ENCODE peak calls at places on chromosomes 11 and 22, in seven cellular contexts. W is GM12865, U is NCI-H460, A is psoas muscle, S is NAMALWA, F is Ammon's horn, P is choroid plexus epithelial cell. H is an unnamed sample.

GRCh38 chr11:74035264-74035663 is 26.4 kb upstream of the UCP3 start:
- DNase-seq in W (no peak), U (no peak), A (no peak), S (no peak), F (no peak), P (no peak), H (no peak)

GRCh38 chr22:40042312-40042711 is 47.6 kb downstream of the FAM83F start:
- DNase-seq in W (no peak), U (no peak), A (no peak), S (no peak), F (no peak), P (no peak), H (no peak)

GRCh38 chr22:19810381-19811141 is 44.1 kb downstream of the GNB1L start:
- DNase-seq in W (no peak), U (no peak), A (no peak), S (no peak), F (no peak), P (peak; percentile 76), H (no peak)

GRCh38 chr11:84780689-84781293 is 846.4 kb downstream of the DLG2 start:
- DNase-seq in W (peak; percentile 5), U (peak; percentile 17), A (no peak), S (peak; percentile 67), F (peak; percentile 25), P (peak; percentile 65), H (peak; percentile 22)

GRCh38 chr11:27427183-27427980 is 45.2 kb downstream of the LGR4 start:
- DNase-seq in W (no peak), U (no peak), A (no peak), S (no peak), F (no peak), P (no peak), H (no peak)

GRCh38 chr11:27158763-27159679 is 118.4 kb downstream of the BBOX1 start:
- DNase-seq in W (peak; percentile 60), U (peak; percentile 55), A (peak; percentile 18), S (peak; percentile 57), F (peak; percentile 80), P (peak; percentile 90), H (peak; percentile 53)

GRCh38 chr11:96277696-96278038 is 65.3 kb downstream of the MAML2 start:
- DNase-seq in W (no peak), U (no peak), A (no peak), S (no peak), F (no peak), P (no peak), H (no peak)

GRCh38 chr11:119891392-119891791 is 162.4 kb upstream of the NECTIN1 start:
- DNase-seq in W (no peak), U (no peak), A (no peak), S (no peak), F (peak; percentile 81), P (no peak), H (no peak)

GRCh38 chr11:66860449-66860831 is 3.6 kb downstream of the LRFN4 start:
- DNase-seq in W (no peak), U (no peak), A (no peak), S (no peak), F (no peak), P (peak; percentile 35), H (no peak)

GRCh38 chr11:69277074-69277809 is 16.7 kb upstream of the MYEOV start:
- DNase-seq in W (peak; percentile 64), U (no peak), A (no peak), S (no peak), F (no peak), P (no peak), H (no peak)